ENCODE peak calls at places on chromosomes 6 and 20, in five cellular contexts. F, Y, Z, Q and J are unnamed samples.
A peak's percentile ranks its signal among the peaks of the same experiment; 100 is the strongest.

GRCh38 chr6:125312478-125312877 is 10.7 kb upstream of the HDDC2 start:
- DNase-seq in F (peak; percentile 36), Y (no peak), Z (no peak), Q (peak; percentile 52), J (no peak)

GRCh38 chr6:157107915-157108651 is 215.2 kb downstream of the TMEM242 start:
- DNase-seq in F (peak; percentile 95), Y (no peak), Z (peak; percentile 88), Q (no peak), J (peak; percentile 95)

GRCh38 chr6:77463308-77463880 is at the start of gene HTR1B:
- DNase-seq in F (no peak), Y (no peak), Z (no peak), Q (peak; percentile 55), J (peak; percentile 60)

GRCh38 chr6:111564482-111564945 is 41.2 kb downstream of the TRAF3IP2 start:
- DNase-seq in F (peak; percentile 57), Y (no peak), Z (peak; percentile 77), Q (no peak), J (no peak)

GRCh38 chr20:1802385-1803215 is 92.6 kb upstream of the SIRPA start:
- DNase-seq in F (peak; percentile 70), Y (peak; percentile 52), Z (peak; percentile 71), Q (no peak), J (peak; percentile 68)

GRCh38 chr20:21500599-21500998 is 13.3 kb downstream of the NKX2-2 start:
- DNase-seq in F (no peak), Y (no peak), Z (no peak), Q (no peak), J (no peak)

GRCh38 chr6:160992323-160993314 is 1.1 kb downstream of the MAP3K4 start:
- DNase-seq in F (peak; percentile 84), Y (peak; percentile 58), Z (peak; percentile 80), Q (peak; percentile 35), J (peak; percentile 81)

GRCh38 chr20:56985286-56985685 is 281.2 kb downstream of the BMP7 start:
- DNase-seq in F (no peak), Y (no peak), Z (no peak), Q (no peak), J (no peak)

GRCh38 chr20:38617011-38617829 is 15.6 kb downstream of the ARHGAP40 start:
- DNase-seq in F (no peak), Y (no peak), Z (peak; percentile 6), Q (no peak), J (no peak)

GRCh38 chr20:23488470-23488869 is 2.4 kb upstream of the CST8 start:
- DNase-seq in F (no peak), Y (no peak), Z (no peak), Q (no peak), J (no peak)

GRCh38 chr6:113649276-113649675 is 207.9 kb upstream of the MARCKS start:
- DNase-seq in F (no peak), Y (no peak), Z (no peak), Q (no peak), J (peak; percentile 51)

GRCh38 chr6:137089305-137089704 is 44.5 kb upstream of the IL20RA start:
- DNase-seq in F (no peak), Y (no peak), Z (no peak), Q (peak; percentile 40), J (no peak)

GRCh38 chr6:3517350-3517749 is 60.5 kb upstream of the SLC22A23 start:
- DNase-seq in F (peak; percentile 93), Y (no peak), Z (peak; percentile 96), Q (no peak), J (peak; percentile 92)

GRCh38 chr6:39617520-39617919 is 107.7 kb downstream of the KIF6 start:
- DNase-seq in F (no peak), Y (no peak), Z (no peak), Q (no peak), J (no peak)

GRCh38 chr20:48614593-48615274 is 213.1 kb downstream of the PREX1 start:
- DNase-seq in F (no peak), Y (no peak), Z (no peak), Q (no peak), J (peak; percentile 28)

GRCh38 chr6:34517966-34518365 is 38.2 kb downstream of the SPDEF start:
- DNase-seq in F (no peak), Y (no peak), Z (no peak), Q (no peak), J (no peak)

GRCh38 chr6:37689356-37689755 is 8.3 kb downstream of the MDGA1 start:
- DNase-seq in F (no peak), Y (no peak), Z (no peak), Q (no peak), J (no peak)

GRCh38 chr6:14873781-14874446 is 372.0 kb upstream of the JARID2 start:
- DNase-seq in F (no peak), Y (no peak), Z (no peak), Q (no peak), J (no peak)

GRCh38 chr6:34506718-34507117 is 40.8 kb downstream of the PACSIN1 start:
- DNase-seq in F (no peak), Y (no peak), Z (no peak), Q (no peak), J (no peak)

GRCh38 chr6:63634630-63635029 is 972 bp upstream of the PHF3 start:
- DNase-seq in F (no peak), Y (peak; percentile 10), Z (no peak), Q (no peak), J (no peak)

GRCh38 chr6:71410164-71410566 is 121.6 kb downstream of the OGFRL1 start:
- DNase-seq in F (no peak), Y (peak; percentile 45), Z (no peak), Q (peak; percentile 55), J (no peak)

GRCh38 chr20:24820345-24820744 is 128.7 kb upstream of the CST7 start:
- DNase-seq in F (no peak), Y (no peak), Z (no peak), Q (no peak), J (no peak)

GRCh38 chr6:75488026-75488425 is 5.6 kb downstream of the FILIP1 start:
- DNase-seq in F (peak; percentile 73), Y (no peak), Z (peak; percentile 62), Q (no peak), J (peak; percentile 66)

GRCh38 chr20:43543138-43543537 is 15.7 kb upstream of the SGK2 start:
- DNase-seq in F (no peak), Y (no peak), Z (no peak), Q (no peak), J (no peak)

GRCh38 chr20:58868795-58869194 is 16.3 kb downstream of the GNAS start:
- DNase-seq in F (peak; percentile 28), Y (no peak), Z (no peak), Q (no peak), J (no peak)

GRCh38 chr6:168206186-168206585 is 113.4 kb downstream of the DACT2 start:
- DNase-seq in F (no peak), Y (no peak), Z (peak; percentile 6), Q (no peak), J (no peak)

GRCh38 chr6:110178626-110179405 is 654 bp downstream of the WASF1 start:
- DNase-seq in F (peak; percentile 64), Y (peak; percentile 79), Z (peak; percentile 64), Q (peak; percentile 29), J (peak; percentile 68)

GRCh38 chr6:153263489-153263888 is 132.4 kb upstream of the RGS17 start:
- DNase-seq in F (no peak), Y (no peak), Z (no peak), Q (no peak), J (no peak)

GRCh38 chr6:41942045-41942851 is 640 bp upstream of the CCND3 start:
- DNase-seq in F (peak; percentile 82), Y (peak; percentile 27), Z (peak; percentile 76), Q (no peak), J (peak; percentile 88)